ENCODE peak calls at places on chromosomes 11 and 22, in ten cellular contexts. V is left ventricle myocardium inferior, K is BJ, I is brain microvascular endothelial cell, R is epithelial cell of esophagus, U is sigmoid colon, P is mesenchymal stem cell, L is Peyer's patch, N is HFF-Myc, E is WERI-Rb-1. G is an unnamed sample.

GRCh38 chr11:101867951-101868350 is 46.9 kb upstream of the CEP126 start:
- DNase-seq in V (no peak), K (no peak), I (peak), R (no peak), U (no peak), P (no peak), L (no peak), N (no peak), E (no peak), G (no peak)

GRCh38 chr22:37442537-37442936 is 15.3 kb upstream of the ELFN2 start:
- DNase-seq in V (no peak), K (no peak), I (peak), R (peak), U (no peak), P (peak), L (no peak), N (no peak), E (no peak), G (no peak)

GRCh38 chr11:45079943-45080719 is 66.3 kb upstream of the PRDM11 start:
- DNase-seq in V (no peak), K (no peak), I (no peak), R (no peak), U (no peak), P (no peak), L (peak), N (no peak), E (peak), G (no peak)

GRCh38 chr11:19970944-19971343 is 189.3 kb downstream of the DBX1 start:
- DNase-seq in V (no peak), K (no peak), I (no peak), R (no peak), U (no peak), P (no peak), L (no peak), N (no peak), E (no peak), G (no peak)

GRCh38 chr22:35205956-35206355 is 51.3 kb upstream of the HMGXB4 start:
- DNase-seq in V (no peak), K (no peak), I (peak), R (peak), U (no peak), P (no peak), L (no peak), N (no peak), E (no peak), G (no peak)

GRCh38 chr22:21448627-21449416 is 18.4 kb upstream of the TMEM191C start:
- DNase-seq in V (no peak), K (no peak), I (no peak), R (no peak), U (peak), P (no peak), L (peak), N (no peak), E (no peak), G (no peak)

GRCh38 chr11:102760355-102761035 is 19.9 kb downstream of the MMP10 start:
- DNase-seq in V (no peak), K (peak), I (peak), R (peak), U (no peak), P (peak), L (no peak), N (peak), E (no peak), G (peak)

GRCh38 chr11:119734788-119735187 is 5.8 kb upstream of the NECTIN1 start:
- DNase-seq in V (no peak), K (no peak), I (no peak), R (no peak), U (no peak), P (no peak), L (no peak), N (no peak), E (no peak), G (no peak)

GRCh38 chr11:76560219-76560618 is 110.3 kb downstream of the LRRC32 start:
- DNase-seq in V (no peak), K (no peak), I (no peak), R (peak), U (no peak), P (peak), L (no peak), N (no peak), E (no peak), G (no peak)

GRCh38 chr22:50192056-50192824 is 6.5 kb downstream of the TRABD start:
- DNase-seq in V (no peak), K (no peak), I (no peak), R (peak), U (no peak), P (no peak), L (peak), N (no peak), E (no peak), G (no peak)

GRCh38 chr11:9982796-9983579 is 311.0 kb downstream of the SBF2 start:
- DNase-seq in V (no peak), K (no peak), I (peak), R (peak), U (no peak), P (no peak), L (no peak), N (peak), E (peak), G (no peak)

GRCh38 chr11:30635401-30635989 is 49.3 kb upstream of the MPPED2 start:
- DNase-seq in V (no peak), K (no peak), I (no peak), R (no peak), U (peak), P (no peak), L (no peak), N (no peak), E (no peak), G (peak)

GRCh38 chr11:16783321-16783801 is 44.9 kb downstream of the C11orf58 start:
- DNase-seq in V (no peak), K (no peak), I (no peak), R (no peak), U (peak), P (no peak), L (no peak), N (no peak), E (no peak), G (no peak)

GRCh38 chr22:45804986-45805325 is 133.3 kb downstream of the ATXN10 start:
- DNase-seq in V (no peak), K (peak), I (peak), R (peak), U (no peak), P (peak), L (no peak), N (peak), E (no peak), G (peak)

GRCh38 chr11:115462004-115462541 is 42.1 kb downstream of the CADM1 start:
- DNase-seq in V (peak), K (no peak), I (no peak), R (no peak), U (no peak), P (no peak), L (no peak), N (no peak), E (no peak), G (no peak)

GRCh38 chr11:62370743-62371440 is 33.6 kb downstream of the ASRGL1 start:
- DNase-seq in V (no peak), K (no peak), I (no peak), R (no peak), U (no peak), P (no peak), L (peak), N (no peak), E (no peak), G (no peak)

GRCh38 chr11:17921620-17922473 is 91.0 kb downstream of the SERGEF start:
- DNase-seq in V (no peak), K (no peak), I (peak), R (peak), U (no peak), P (peak), L (no peak), N (peak), E (no peak), G (no peak)

GRCh38 chr11:92225563-92226308 is 1.1 kb downstream of the FAT3 start:
- DNase-seq in V (no peak), K (no peak), I (no peak), R (no peak), U (peak), P (peak), L (no peak), N (no peak), E (peak), G (no peak)

GRCh38 chr11:45580399-45580798 is 85.0 kb downstream of the CHST1 start:
- DNase-seq in V (no peak), K (no peak), I (peak), R (peak), U (no peak), P (peak), L (no peak), N (peak), E (no peak), G (peak)

GRCh38 chr11:36300651-36301050 is 4.6 kb downstream of the PRR5L start:
- DNase-seq in V (peak), K (no peak), I (no peak), R (no peak), U (peak), P (no peak), L (peak), N (no peak), E (no peak), G (no peak)

GRCh38 chr11:36454991-36455611 is 55.0 kb downstream of the TRAF6 start:
- DNase-seq in V (no peak), K (no peak), I (peak), R (no peak), U (no peak), P (no peak), L (no peak), N (no peak), E (no peak), G (no peak)

GRCh38 chr11:95544095-95544795 is 245.3 kb downstream of the FAM76B start:
- DNase-seq in V (no peak), K (no peak), I (peak), R (peak), U (no peak), P (peak), L (no peak), N (no peak), E (no peak), G (no peak)

GRCh38 chr22:24964441-24964840 is 11.9 kb downstream of the KIAA1671 start:
- DNase-seq in V (no peak), K (no peak), I (no peak), R (no peak), U (no peak), P (no peak), L (no peak), N (no peak), E (no peak), G (no peak)

GRCh38 chr22:28630185-28630580 is 49.5 kb downstream of the TTC28 start:
- DNase-seq in V (no peak), K (no peak), I (no peak), R (no peak), U (no peak), P (no peak), L (no peak), N (no peak), E (no peak), G (no peak)

GRCh38 chr22:50576070-50576469 is 2.2 kb downstream of the CPT1B start:
- DNase-seq in V (no peak), K (no peak), I (peak), R (peak), U (no peak), P (peak), L (no peak), N (peak), E (peak), G (peak)

GRCh38 chr11:110777765-110778164 is 65.5 kb upstream of the ARHGAP20 start:
- DNase-seq in V (no peak), K (peak), I (peak), R (peak), U (no peak), P (peak), L (no peak), N (peak), E (no peak), G (no peak)

GRCh38 chr22:47382164-47382890 is 619.9 kb downstream of the TBC1D22A start:
- DNase-seq in V (no peak), K (no peak), I (no peak), R (no peak), U (peak), P (no peak), L (peak), N (no peak), E (no peak), G (no peak)

GRCh38 chr11:8717544-8717875 is 34.9 kb downstream of the RPL27A start:
- DNase-seq in V (no peak), K (no peak), I (no peak), R (no peak), U (no peak), P (no peak), L (no peak), N (no peak), E (no peak), G (no peak)

GRCh38 chr11:6498121-6498520 is 1.0 kb downstream of the DNHD1 start:
- DNase-seq in V (no peak), K (no peak), I (no peak), R (no peak), U (no peak), P (no peak), L (no peak), N (no peak), E (no peak), G (no peak)

GRCh38 chr11:11510939-11511338 is 110.9 kb downstream of the GALNT18 start:
- DNase-seq in V (peak), K (no peak), I (no peak), R (peak), U (peak), P (no peak), L (no peak), N (no peak), E (no peak), G (peak)

GRCh38 chr11:112583246-112583893 is 322.7 kb upstream of the PLET1 start:
- DNase-seq in V (no peak), K (no peak), I (no peak), R (no peak), U (no peak), P (peak), L (no peak), N (no peak), E (no peak), G (no peak)

GRCh38 chr11:3163241-3163981 is 1.7 kb downstream of the OSBPL5 start:
- DNase-seq in V (peak), K (no peak), I (no peak), R (no peak), U (no peak), P (no peak), L (no peak), N (no peak), E (no peak), G (no peak)

GRCh38 chr22:20749453-20749852 is 24.5 kb upstream of the SERPIND1 start:
- DNase-seq in V (no peak), K (no peak), I (no peak), R (no peak), U (no peak), P (no peak), L (no peak), N (no peak), E (no peak), G (no peak)

GRCh38 chr11:11173316-11174025 is 179.6 kb downstream of the CSNK2A3 start:
- DNase-seq in V (no peak), K (no peak), I (no peak), R (peak), U (no peak), P (no peak), L (no peak), N (no peak), E (no peak), G (no peak)

GRCh38 chr22:17779286-17780115 is 5.2 kb upstream of the BID start:
- DNase-seq in V (no peak), K (no peak), I (no peak), R (no peak), U (no peak), P (no peak), L (no peak), N (no peak), E (no peak), G (no peak)

GRCh38 chr22:48055185-48055584 is 1292.7 kb downstream of the TBC1D22A start:
- DNase-seq in V (no peak), K (no peak), I (no peak), R (no peak), U (no peak), P (no peak), L (no peak), N (no peak), E (no peak), G (no peak)

GRCh38 chr11:75532200-75532972 is 6.6 kb upstream of the GDPD5 start:
- DNase-seq in V (peak), K (no peak), I (peak), R (peak), U (peak), P (peak), L (peak), N (no peak), E (peak), G (no peak)

DNA sequence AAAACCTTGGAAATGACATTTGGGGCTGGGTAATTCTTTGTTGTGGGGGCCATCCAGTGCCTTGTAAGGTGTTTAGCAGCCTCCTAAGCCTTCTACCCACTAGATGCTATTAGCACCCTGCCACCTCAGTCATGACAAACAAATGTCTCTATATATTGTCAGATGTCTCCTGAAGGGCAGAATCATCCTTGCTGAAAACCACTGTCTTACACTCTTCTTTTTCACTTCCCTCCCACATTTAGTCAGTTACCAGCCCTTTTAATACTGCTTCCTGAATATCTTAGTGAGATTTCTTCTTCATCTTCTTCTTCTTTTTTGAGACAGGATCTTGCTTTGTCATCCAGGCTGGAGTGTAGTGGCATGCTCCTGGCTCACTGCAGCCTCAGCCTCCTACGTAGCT is 33.1 kb downstream of the TNRC6B start:
- DNase-seq in V (no peak), K (no peak), I (no peak), R (no peak), U (no peak), P (no peak), L (no peak), N (no peak), E (no peak), G (no peak)
- H3K4me3 ChIP-seq in V (no peak), K (no peak), I (no peak), R (no peak), U (no peak), P (no peak), L (no peak), N (no peak), E (no peak), G (no peak)

GRCh38 chr11:73384127-73384441 is 7.9 kb downstream of the RELT start:
- DNase-seq in V (no peak), K (no peak), I (no peak), R (no peak), U (no peak), P (no peak), L (no peak), N (no peak), E (no peak), G (no peak)
- H3K4me3 ChIP-seq in V (no peak), K (no peak), I (no peak), R (no peak), U (no peak), P (no peak), L (no peak), N (no peak), E (no peak), G (no peak)

GRCh38 chr22:49066619-49067018 is 761.1 kb downstream of the BRD1 start:
- DNase-seq in V (no peak), K (no peak), I (no peak), R (no peak), U (no peak), P (no peak), L (no peak), N (no peak), E (no peak), G (no peak)
- H3K4me3 ChIP-seq in V (no peak), K (no peak), I (no peak), R (no peak), U (no peak), P (no peak), L (no peak), N (no peak), E (no peak), G (no peak)

GRCh38 chr11:65887026-65887722 is 1.1 kb downstream of the FIBP start:
- DNase-seq in V (no peak), K (no peak), I (no peak), R (no peak), U (no peak), P (no peak), L (no peak), N (no peak), E (no peak), G (no peak)
- H3K4me3 ChIP-seq in V (peak), K (peak), I (peak), R (peak), U (no peak), P (no peak), L (peak), N (peak), E (peak), G (peak)

DNA sequence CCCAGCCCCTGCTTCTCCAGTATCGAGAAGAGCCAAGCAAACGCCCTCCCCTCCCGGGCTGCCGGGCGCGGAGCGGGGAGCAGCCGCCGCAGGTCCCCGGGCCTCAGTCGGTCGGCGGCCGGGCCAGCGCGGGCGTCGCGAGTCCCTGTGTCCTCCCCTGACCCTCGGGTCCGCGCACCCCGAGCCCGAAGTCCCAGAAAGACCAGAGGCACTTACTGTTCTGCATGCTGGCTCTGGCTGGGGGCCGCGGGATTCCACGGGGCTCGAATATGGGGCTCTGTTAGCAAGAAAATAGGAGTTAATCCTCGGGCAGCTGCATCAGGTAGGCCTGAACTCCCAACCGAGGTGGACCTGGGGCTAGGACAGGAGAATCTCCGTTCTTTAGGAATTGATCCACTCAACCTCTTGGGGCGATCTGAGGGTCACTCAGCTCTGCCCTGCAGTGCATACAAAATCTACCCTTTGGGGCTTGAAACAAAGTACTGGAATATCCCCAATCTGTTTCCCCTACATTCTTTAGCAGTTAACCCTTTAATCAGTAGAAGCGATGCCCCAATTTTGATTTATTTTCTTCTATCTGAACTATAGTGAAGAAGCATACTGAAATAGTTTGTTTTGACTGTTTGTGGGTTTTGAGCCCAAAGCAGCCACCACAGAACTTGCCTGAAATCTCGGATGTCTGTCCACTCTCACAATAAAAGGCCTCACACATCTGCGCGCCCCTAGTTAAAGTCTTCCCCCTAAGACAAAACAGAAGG is 4.8 kb downstream of the PAX6 start:
- DNase-seq in V (no peak), K (no peak), I (no peak), R (no peak), U (no peak), P (no peak), L (no peak), N (no peak), E (no peak), G (no peak)
- H3K4me3 ChIP-seq in V (no peak), K (no peak), I (no peak), R (no peak), U (no peak), P (no peak), L (no peak), N (no peak), E (no peak), G (no peak)

DNA sequence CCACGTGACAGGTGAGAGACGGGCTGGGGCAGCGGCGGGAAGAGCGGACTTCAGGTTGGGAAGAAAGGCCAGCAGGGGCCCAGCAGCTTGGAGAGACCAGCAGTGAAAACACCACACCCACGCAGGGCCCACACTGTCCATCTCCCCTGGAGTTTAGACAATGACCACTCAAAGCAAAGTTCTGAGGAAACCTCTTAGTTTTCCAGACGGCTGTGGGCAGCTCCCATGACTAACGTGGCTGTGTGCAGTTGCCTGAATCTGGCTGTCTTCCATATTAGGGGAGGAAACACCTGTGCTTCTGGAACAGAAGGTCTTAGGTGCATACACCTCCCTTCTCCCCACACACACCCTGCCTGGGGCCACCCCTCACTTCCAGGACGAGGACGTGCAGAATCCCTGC is 70.6 kb upstream of the TTLL12 start:
- DNase-seq in V (no peak), K (no peak), I (no peak), R (peak), U (no peak), P (no peak), L (no peak), N (no peak), E (no peak), G (no peak)
- H3K4me3 ChIP-seq in V (no peak), K (no peak), I (no peak), R (no peak), U (no peak), P (no peak), L (no peak), N (no peak), E (no peak), G (no peak)